ENCODE peak calls at places on chromosomes 16 and 17, in ten cellular contexts. N is fibroblast of lung; B is IMR-90; H is GM23248; K is Peyer's patch; E is CD8-positive, alpha-beta memory T cell; P is left lung; O is upper lobe of right lung; V is PC-9; R is uterus. M is an unnamed sample. For H3K36me3, the result is how much of the 10 kb centered on the place peaks cover.

GRCh38 chr16:85824161-85825135 is 25.0 kb downstream of the COX4I1 start:
- DNase-seq in N (no peak), B (no peak), H (no peak), K (peak), E (no peak), P (peak), O (peak), V (no peak), R (no peak), M (no peak)

GRCh38 chr17:56918916-56919315 is 5.1 kb upstream of the TRIM25 start:
- DNase-seq in N (peak), B (no peak), H (peak), K (no peak), E (no peak), P (no peak), O (no peak), V (peak), R (no peak), M (no peak)

GRCh38 chr16:55625843-55626242 is 29.9 kb upstream of the SLC6A2 start:
- DNase-seq in N (no peak), B (no peak), H (no peak), K (no peak), E (no peak), P (no peak), O (no peak), V (no peak), R (no peak), M (no peak)

GRCh38 chr17:39737331-39737760 is 392 bp upstream of the GRB7 start:
- DNase-seq in N (no peak), B (no peak), H (no peak), K (no peak), E (no peak), P (no peak), O (no peak), V (no peak), R (no peak), M (no peak)

GRCh38 chr17:31491794-31492171 is 100.3 kb downstream of the RAB11FIP4 start:
- DNase-seq in N (no peak), B (no peak), H (no peak), K (no peak), E (no peak), P (no peak), O (no peak), V (no peak), R (no peak), M (no peak)

GRCh38 chr16:20911361-20911760 is 10.8 kb downstream of the LYRM1 start:
- DNase-seq in N (peak), B (peak), H (peak), K (no peak), E (no peak), P (no peak), O (no peak), V (peak), R (no peak), M (no peak)

GRCh38 chr17:9499041-9499440 is 76.6 kb downstream of the STX8 start:
- DNase-seq in N (no peak), B (no peak), H (no peak), K (no peak), E (no peak), P (no peak), O (no peak), V (no peak), R (no peak), M (no peak)

GRCh38 chr17:40582328-40582901 is 17.1 kb upstream of the CCR7 start:
- DNase-seq in N (no peak), B (no peak), H (no peak), K (no peak), E (peak), P (no peak), O (peak), V (no peak), R (no peak), M (peak)

DNA sequence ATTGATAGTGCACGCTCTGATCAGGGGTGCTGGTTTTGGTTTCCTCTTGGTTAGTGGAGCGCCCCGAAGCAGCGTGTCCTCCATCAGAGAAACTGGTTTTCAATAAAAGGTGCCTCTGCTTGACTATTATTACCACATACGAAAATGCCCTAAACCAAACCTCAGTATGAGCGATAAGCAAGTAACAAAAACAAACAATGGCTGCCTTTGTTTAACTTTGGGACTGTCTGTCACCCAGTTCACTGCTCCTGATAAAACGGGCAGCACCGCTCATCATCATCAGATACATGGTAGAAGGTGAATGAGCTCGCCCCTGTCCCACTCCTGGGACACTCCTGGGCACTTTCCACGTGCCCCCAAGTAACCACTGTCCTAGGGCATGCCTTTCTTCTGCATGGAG is 24.0 kb downstream of the DUSP14 start:
- DNase-seq in N (no peak), B (no peak), H (no peak), K (no peak), E (no peak), P (no peak), O (no peak), V (no peak), R (no peak), M (no peak)
- H3K36me3 ChIP-seq in N (under half), B (under half), H (under half), K (under half), E (under half), P (under half), O (half or more), V (under half), R (under half), M (under half)

GRCh38 chr17:5539286-5539685 is 45.0 kb downstream of the NLRP1 start:
- DNase-seq in N (no peak), B (no peak), H (no peak), K (no peak), E (no peak), P (no peak), O (peak), V (no peak), R (no peak), M (no peak)

GRCh38 chr17:5533486-5534315 is 47.3 kb downstream of the MIS12 start:
- DNase-seq in N (no peak), B (no peak), H (no peak), K (no peak), E (no peak), P (no peak), O (peak), V (no peak), R (no peak), M (no peak)

GRCh38 chr17:5537251-5537650 is 47.1 kb downstream of the NLRP1 start:
- DNase-seq in N (peak), B (peak), H (no peak), K (no peak), E (no peak), P (no peak), O (no peak), V (no peak), R (no peak), M (no peak)

GRCh38 chr17:5535436-5535835 is 48.9 kb downstream of the NLRP1 start:
- DNase-seq in N (no peak), B (no peak), H (no peak), K (no peak), E (no peak), P (no peak), O (peak), V (no peak), R (no peak), M (no peak)

GRCh38 chr17:5536831-5537230 is 47.5 kb downstream of the NLRP1 start:
- DNase-seq in N (no peak), B (no peak), H (no peak), K (no peak), E (no peak), P (no peak), O (peak), V (no peak), R (no peak), M (no peak)
- H3K36me3 ChIP-seq in N (under half), B (under half), H (under half), K (under half), E (half or more), P (under half), O (half or more), V (under half), R (under half), M (under half)

GRCh38 chr16:674214-674881 is 1.1 kb upstream of the RHBDL1 start:
- DNase-seq in N (no peak), B (no peak), H (no peak), K (no peak), E (no peak), P (no peak), O (no peak), V (no peak), R (no peak), M (no peak)
- H3K36me3 ChIP-seq in N (under half), B (under half), H (under half), K (under half), E (under half), P (under half), O (under half), V (under half), R (under half), M (under half)

GRCh38 chr17:78428025-78428575 is 49.7 kb downstream of the PGS1 start:
- DNase-seq in N (no peak), B (no peak), H (no peak), K (no peak), E (no peak), P (peak), O (no peak), V (no peak), R (no peak), M (peak)

GRCh38 chr17:78426293-78426879 is 47.9 kb downstream of the PGS1 start:
- DNase-seq in N (no peak), B (no peak), H (no peak), K (no peak), E (no peak), P (no peak), O (no peak), V (no peak), R (no peak), M (no peak)

GRCh38 chr17:78428842-78429617 is 50.6 kb downstream of the PGS1 start:
- DNase-seq in N (peak), B (peak), H (no peak), K (no peak), E (no peak), P (peak), O (no peak), V (no peak), R (no peak), M (no peak)

GRCh38 chr17:78425429-78425828 is 47.0 kb downstream of the PGS1 start:
- DNase-seq in N (no peak), B (no peak), H (no peak), K (no peak), E (no peak), P (no peak), O (peak), V (no peak), R (no peak), M (no peak)

GRCh38 chr17:78427140-78427539 is 48.7 kb downstream of the PGS1 start:
- DNase-seq in N (no peak), B (no peak), H (no peak), K (no peak), E (no peak), P (no peak), O (no peak), V (no peak), R (no peak), M (no peak)
- H3K36me3 ChIP-seq in N (under half), B (under half), H (under half), K (under half), E (under half), P (under half), O (half or more), V (under half), R (under half), M (under half)

GRCh38 chr17:81586096-81586495 is 33.9 kb upstream of the FAAP100 start:
- DNase-seq in N (no peak), B (no peak), H (no peak), K (no peak), E (no peak), P (no peak), O (no peak), V (no peak), R (no peak), M (no peak)
- H3K36me3 ChIP-seq in N (under half), B (half or more), H (half or more), K (under half), E (under half), P (under half), O (half or more), V (under half), R (under half), M (half or more)

GRCh38 chr16:87697256-87697655 is 68.5 kb downstream of the KLHDC4 start:
- DNase-seq in N (no peak), B (no peak), H (no peak), K (no peak), E (no peak), P (no peak), O (no peak), V (no peak), R (no peak), M (no peak)

GRCh38 chr16:87696796-87697195 is 69.0 kb downstream of the KLHDC4 start:
- DNase-seq in N (peak), B (no peak), H (no peak), K (no peak), E (no peak), P (no peak), O (no peak), V (no peak), R (no peak), M (no peak)

GRCh38 chr16:87698241-87698640 is 67.5 kb downstream of the KLHDC4 start:
- DNase-seq in N (no peak), B (no peak), H (no peak), K (no peak), E (no peak), P (no peak), O (no peak), V (no peak), R (no peak), M (no peak)

GRCh38 chr16:87698676-87699179 is 67.1 kb downstream of the KLHDC4 start:
- DNase-seq in N (no peak), B (no peak), H (no peak), K (no peak), E (no peak), P (no peak), O (no peak), V (no peak), R (no peak), M (no peak)

DNA sequence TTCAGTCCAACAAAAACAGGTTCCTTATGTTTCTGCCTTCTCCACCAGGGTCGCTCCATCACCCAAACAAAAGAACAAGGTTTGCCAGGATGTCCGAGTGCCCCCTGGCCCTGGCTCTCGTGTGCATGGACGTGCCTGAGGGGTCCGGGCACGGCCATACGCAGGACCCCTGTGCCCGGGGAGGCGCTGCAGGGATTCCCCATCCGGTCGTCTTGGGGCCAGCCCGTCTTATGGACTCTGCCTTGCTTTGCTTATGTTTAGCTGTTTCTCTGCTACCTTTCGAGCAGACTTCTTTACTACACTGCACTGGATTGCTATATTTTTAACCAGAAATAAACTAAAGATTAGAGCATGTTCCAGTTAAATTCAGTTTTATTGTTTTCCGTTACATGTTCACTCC is 68.0 kb downstream of the KLHDC4 start:
- DNase-seq in N (no peak), B (no peak), H (no peak), K (no peak), E (no peak), P (no peak), O (no peak), V (no peak), R (no peak), M (no peak)
- H3K36me3 ChIP-seq in N (under half), B (under half), H (under half), K (under half), E (under half), P (under half), O (under half), V (under half), R (under half), M (under half)